ENCODE peak calls at places on chromosomes 7 and 10, in nine cellular contexts. T is chondrocyte; V is amniotic epithelial cell; O is NCI-H1105; X is RWPE1; B is naive thymus-derived CD8-positive, alpha-beta T cell; S is activated CD4-positive, alpha-beta T cell treated with anti-CD3 and anti-CD28 coated beads, Interleukin-2, amount 10 ng/mL, durations not matched to agents 7 days and 5 days; I is CD8-positive, alpha-beta memory T cell; R is HuH-7. L is an unnamed sample.

GRCh38 chr7:133853706-133854276 is 273.3 kb upstream of the LRGUK start:
- DNase-seq in B (no peak), X (peak), R (peak), S (peak), V (peak), O (peak), T (no peak), I (no peak), L (no peak)

GRCh38 chr7:36192050-36192824 is 39.2 kb downstream of the EEPD1 start:
- DNase-seq in T (no peak), O (no peak), X (no peak), R (no peak), I (no peak), S (no peak), V (peak), B (no peak), L (no peak)

GRCh38 chr10:123565691-123566660 is 100.2 kb upstream of the GPR26 start:
- DNase-seq in X (no peak), S (no peak), O (no peak), I (no peak), B (no peak), R (no peak), T (peak), V (no peak), L (no peak)

GRCh38 chr7:155729847-155730246 is 82.4 kb downstream of the SHH start:
- DNase-seq in V (peak), O (no peak), X (peak), T (no peak), I (no peak), R (no peak), S (no peak), B (no peak), L (no peak)

GRCh38 chr7:141053626-141054025 is 20.2 kb upstream of the TMEM178B start:
- DNase-seq in B (peak), I (peak), X (no peak), T (no peak), V (no peak), R (no peak), S (peak), O (no peak), L (no peak)

GRCh38 chr10:73588656-73589055 is 2.5 kb downstream of the USP54 start:
- DNase-seq in O (no peak), I (no peak), X (no peak), T (no peak), B (no peak), V (peak), S (no peak), R (no peak), L (no peak)

GRCh38 chr10:57657164-57657765 is 610.4 kb downstream of the IPMK start:
- DNase-seq in I (no peak), R (peak), S (peak), X (peak), B (no peak), V (peak), T (no peak), O (no peak), L (peak)

GRCh38 chr10:49611166-49611814 is 1.2 kb downstream of the SLC18A3 start:
- DNase-seq in T (peak), R (no peak), O (no peak), V (no peak), B (no peak), I (no peak), X (no peak), S (no peak), L (no peak)

GRCh38 chr10:101287922-101288638 is 58.8 kb upstream of the LBX1 start:
- DNase-seq in B (no peak), S (no peak), X (no peak), T (no peak), I (no peak), R (peak), V (peak), O (peak), L (peak)